ENCODE peak calls at places on chromosomes 11 and 22, in six cellular contexts. P is RWPE1, N is osteocyte, Q is bronchial epithelial cell, E is right lobe of liver, W is GM23338. O is an unnamed sample.

GRCh38 chr11:67664213-67664585 is 10.2 kb downstream of the ALDH3B2 start:
- DNase-seq in W (no peak), P (no peak), N (no peak), E (no peak), Q (no peak), O (no peak)

GRCh38 chr11:5252280-5253265 is 2.0 kb downstream of the HBG2 start:
- DNase-seq in N (no peak), E (no peak), P (no peak), Q (no peak), W (no peak), O (no peak)

GRCh38 chr11:61679893-61680621 is at the start of gene DAGLA:
- DNase-seq in P (peak), Q (no peak), W (peak), E (peak), N (peak), O (peak)

GRCh38 chr11:126049159-126049558 is 13.5 kb downstream of the CDON start:
- DNase-seq in Q (no peak), E (no peak), W (no peak), P (no peak), N (no peak), O (no peak)

GRCh38 chr11:63682045-63682915 is 980 bp downstream of the RTN3 start:
- DNase-seq in Q (no peak), E (no peak), P (peak), N (no peak), W (peak), O (peak)

GRCh38 chr11:1952806-1953482 is 5.8 kb downstream of the MRPL23 start:
- DNase-seq in E (no peak), W (no peak), N (no peak), P (no peak), Q (no peak), O (no peak)

GRCh38 chr22:50470491-50470890 is 4.3 kb downstream of the SBF1 start:
- DNase-seq in N (no peak), P (no peak), E (no peak), W (no peak), Q (no peak), O (no peak)

GRCh38 chr11:64065141-64065465 is 29.4 kb downstream of the FLRT1 start:
- DNase-seq in Q (peak), E (no peak), P (no peak), N (no peak), W (no peak), O (no peak)

GRCh38 chr22:49884075-49884474 is 30.4 kb downstream of the ZBED4 start:
- DNase-seq in Q (no peak), N (no peak), E (no peak), W (no peak), P (no peak), O (no peak)

GRCh38 chr11:62280452-62280851 is 10.5 kb downstream of the SCGB2A2 start:
- DNase-seq in N (no peak), E (no peak), W (no peak), Q (no peak), P (no peak), O (no peak)

GRCh38 chr11:111913997-111914396 is 1.5 kb downstream of the HSPB2 start:
- DNase-seq in Q (peak), E (no peak), N (no peak), P (no peak), W (no peak), O (no peak)

GRCh38 chr11:35214792-35215193 is 75.8 kb downstream of the CD44 start:
- DNase-seq in E (no peak), P (peak), N (no peak), Q (peak), W (peak), O (no peak)

GRCh38 chr11:9428706-9429105 is 32.1 kb upstream of the ZNF143 start:
- DNase-seq in E (no peak), N (no peak), P (no peak), Q (no peak), W (no peak), O (no peak)

GRCh38 chr11:12983331-12983730 is 25.8 kb upstream of the RASSF10 start:
- DNase-seq in E (no peak), P (no peak), N (no peak), Q (no peak), W (no peak), O (no peak)

GRCh38 chr11:114522818-114523217 is 36.9 kb downstream of the NXPE1 start:
- DNase-seq in P (no peak), Q (no peak), N (no peak), E (no peak), W (no peak), O (no peak)

GRCh38 chr22:22884888-22885840 is 2.5 kb upstream of the IGLL5 start:
- DNase-seq in P (no peak), Q (no peak), E (no peak), N (peak), W (no peak), O (no peak)

GRCh38 chr11:118149493-118149892 is 3.1 kb downstream of the SCN4B start:
- DNase-seq in Q (no peak), N (no peak), W (no peak), P (no peak), E (no peak), O (no peak)

GRCh38 chr11:8021920-8022319 is 34.8 kb downstream of the EIF3F start:
- DNase-seq in P (no peak), N (no peak), E (no peak), Q (no peak), W (no peak), O (no peak)

GRCh38 chr22:17781319-17782031 is 7.2 kb upstream of the BID start:
- DNase-seq in W (no peak), Q (peak), P (peak), N (no peak), E (no peak), O (no peak)

GRCh38 chr22:17368727-17369552 is at the start of gene CECR2:
- DNase-seq in E (peak), W (peak), N (no peak), Q (no peak), P (no peak), O (peak)

GRCh38 chr11:67438121-67438902 is 830 bp upstream of the PTPRCAP start:
- DNase-seq in E (peak), N (no peak), W (no peak), Q (no peak), P (no peak), O (no peak)

GRCh38 chr22:18110194-18110943 is at the start of gene TUBA8:
- DNase-seq in P (peak), N (no peak), W (peak), Q (peak), E (peak), O (peak)

GRCh38 chr11:115527534-115528125 is 23.4 kb upstream of the CADM1 start:
- DNase-seq in Q (peak), N (no peak), E (no peak), P (no peak), W (peak), O (no peak)

GRCh38 chr22:39502789-39503464 is 837 bp downstream of the MIEF1 start:
- DNase-seq in P (no peak), N (no peak), E (peak), W (no peak), Q (no peak), O (no peak)

GRCh38 chr11:97738751-97739150 is 1282.0 kb upstream of the CNTN5 start:
- DNase-seq in N (no peak), P (no peak), W (no peak), Q (no peak), E (no peak), O (no peak)

GRCh38 chr11:18748766-18749375 is 22.9 kb upstream of the IGSF22 start:
- DNase-seq in W (no peak), P (no peak), E (no peak), Q (peak), N (no peak), O (no peak)

GRCh38 chr11:107591446-107592236 is 694 bp downstream of the ELMOD1 start:
- DNase-seq in Q (no peak), W (peak), P (no peak), N (no peak), E (no peak), O (peak)

GRCh38 chr11:35009191-35009940 is 92.9 kb downstream of the PDHX start:
- DNase-seq in N (no peak), Q (peak), E (no peak), W (no peak), P (peak), O (no peak)

GRCh38 chr11:1978865-1979473 is 18.7 kb downstream of the H19 start:
- DNase-seq in Q (no peak), E (no peak), W (no peak), N (no peak), P (no peak), O (no peak)

GRCh38 chr11:114705280-114706024 is 27.1 kb downstream of the NXPE2 start:
- DNase-seq in Q (no peak), W (no peak), N (no peak), P (no peak), E (no peak), O (no peak)

GRCh38 chr11:6734616-6735015 is 37.2 kb downstream of the OR2AG2 start:
- DNase-seq in N (no peak), Q (no peak), P (no peak), E (no peak), W (no peak), O (no peak)

DNA sequence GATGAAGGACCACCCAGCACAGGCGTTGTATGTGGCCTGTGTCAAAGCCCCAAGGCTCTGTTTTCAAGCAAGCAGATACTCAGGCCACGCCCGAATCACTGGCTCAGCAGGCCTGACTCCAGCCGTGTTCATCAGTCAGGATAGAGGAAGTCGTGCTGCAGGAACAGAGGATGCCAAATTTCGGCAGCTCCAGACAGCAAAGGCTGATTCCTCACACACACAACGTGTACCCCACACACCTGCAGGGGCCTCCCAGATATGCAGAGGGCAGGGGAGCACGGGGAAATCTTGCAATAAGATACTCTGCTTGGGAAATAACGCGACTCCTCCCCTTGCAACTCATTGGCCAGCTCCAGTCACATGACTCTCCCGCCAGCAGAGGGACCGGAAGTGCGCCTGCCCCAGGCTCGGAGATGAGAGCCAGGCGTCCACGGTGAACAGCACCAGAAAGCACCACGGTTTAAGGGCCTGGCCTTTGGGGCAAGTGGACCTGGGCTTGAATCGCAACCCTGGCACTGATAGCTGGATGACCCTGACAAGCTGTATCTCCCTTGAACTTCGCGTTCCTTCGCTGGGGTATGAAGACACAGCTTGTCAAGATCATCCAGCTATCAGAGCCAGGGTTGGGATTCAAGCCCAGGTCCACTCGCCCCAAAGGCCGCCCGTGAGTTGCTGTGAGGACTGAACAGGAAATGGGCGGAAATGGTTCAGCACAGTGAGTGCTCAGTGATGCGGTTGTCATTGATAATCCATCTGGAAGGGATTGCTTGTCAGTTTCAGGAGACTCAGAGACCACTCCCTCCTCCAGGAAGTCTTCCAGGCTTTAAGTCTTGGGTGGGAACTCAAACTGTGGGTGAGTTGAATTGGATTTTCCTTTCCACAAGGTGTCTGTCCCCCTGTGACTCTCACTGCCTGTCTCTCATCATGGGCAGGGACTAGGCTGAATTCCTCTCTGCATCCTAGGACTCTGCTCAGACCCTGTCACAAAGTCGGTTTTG is 88.5 kb downstream of the MYEOV start:
- DNase-seq in Q (no peak), P (no peak), N (peak), E (peak), W (peak), O (no peak)
- TF ChIP-seq CTCF in Q (no peak), P (no peak), N (no peak), E (no peak), W (no peak), O (no peak)

GRCh38 chr11:102208835-102209234 is 98.6 kb downstream of the YAP1 start:
- DNase-seq in N (no peak), E (no peak), P (no peak), Q (no peak), W (peak), O (no peak)
- TF ChIP-seq CTCF in N (no peak), E (no peak), P (no peak), Q (no peak), W (no peak), O (no peak)

GRCh38 chr11:66391322-66391721 is 19.8 kb upstream of the SLC29A2 start:
- DNase-seq in N (no peak), W (no peak), Q (no peak), E (peak), P (no peak), O (no peak)

GRCh38 chr11:66388746-66389386 is 17.3 kb upstream of the SLC29A2 start:
- DNase-seq in P (peak), Q (peak), E (no peak), N (no peak), W (peak), O (peak)

DNA sequence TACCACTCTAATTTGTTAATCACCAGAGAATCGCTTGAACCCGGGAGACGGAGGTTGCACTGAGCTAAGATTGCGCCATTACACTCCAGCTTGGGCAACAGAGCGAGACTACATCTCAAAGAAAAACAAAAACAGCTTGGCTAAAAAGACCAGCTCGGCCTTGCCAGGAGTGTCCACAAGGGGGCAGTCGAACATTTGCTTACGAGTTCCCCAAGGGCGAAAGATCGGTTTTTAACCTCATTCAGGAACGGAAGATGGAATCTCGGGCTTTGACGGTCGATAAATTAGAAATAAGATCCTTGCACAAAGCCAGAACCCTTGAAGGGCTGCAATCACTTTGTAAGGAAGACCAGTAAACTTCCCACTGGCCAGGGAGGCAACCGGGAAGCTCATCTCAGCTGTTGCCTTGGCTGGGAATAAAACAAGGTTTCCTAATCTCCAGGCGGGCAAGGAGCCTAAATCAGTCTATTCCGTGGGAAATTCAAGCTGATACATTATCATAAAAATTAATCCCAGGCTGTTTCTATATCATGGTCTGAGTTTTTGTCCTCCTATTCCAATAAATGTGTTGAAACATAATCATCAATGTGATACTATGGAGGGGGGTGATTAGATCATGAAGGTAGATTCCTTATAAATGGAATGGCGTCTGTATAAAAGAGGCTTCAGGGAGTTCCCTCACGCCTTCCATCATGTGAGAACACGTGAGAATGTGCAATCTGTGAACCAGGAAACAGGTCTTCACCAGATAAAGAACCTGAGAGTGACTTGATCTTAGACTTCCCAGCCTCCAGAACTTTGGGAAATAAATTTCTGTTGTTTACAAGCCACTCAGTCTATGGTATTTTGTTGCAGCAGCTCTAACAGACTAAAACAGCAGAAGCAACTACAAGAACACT is 14.9 kb upstream of the SLC29A2 start:
- DNase-seq in P (peak), W (peak), E (peak), Q (peak), N (peak), O (peak)
- TF ChIP-seq CTCF in P (peak), W (peak), E (peak), Q (peak), N (peak), O (peak)

GRCh38 chr11:79758325-79758724 is 317.5 kb upstream of the TENM4 start:
- DNase-seq in W (no peak), E (no peak), Q (no peak), N (no peak), P (no peak), O (no peak)

GRCh38 chr11:79768343-79768742 is 327.5 kb upstream of the TENM4 start:
- DNase-seq in P (no peak), Q (no peak), W (no peak), E (peak), N (no peak), O (no peak)

DNA sequence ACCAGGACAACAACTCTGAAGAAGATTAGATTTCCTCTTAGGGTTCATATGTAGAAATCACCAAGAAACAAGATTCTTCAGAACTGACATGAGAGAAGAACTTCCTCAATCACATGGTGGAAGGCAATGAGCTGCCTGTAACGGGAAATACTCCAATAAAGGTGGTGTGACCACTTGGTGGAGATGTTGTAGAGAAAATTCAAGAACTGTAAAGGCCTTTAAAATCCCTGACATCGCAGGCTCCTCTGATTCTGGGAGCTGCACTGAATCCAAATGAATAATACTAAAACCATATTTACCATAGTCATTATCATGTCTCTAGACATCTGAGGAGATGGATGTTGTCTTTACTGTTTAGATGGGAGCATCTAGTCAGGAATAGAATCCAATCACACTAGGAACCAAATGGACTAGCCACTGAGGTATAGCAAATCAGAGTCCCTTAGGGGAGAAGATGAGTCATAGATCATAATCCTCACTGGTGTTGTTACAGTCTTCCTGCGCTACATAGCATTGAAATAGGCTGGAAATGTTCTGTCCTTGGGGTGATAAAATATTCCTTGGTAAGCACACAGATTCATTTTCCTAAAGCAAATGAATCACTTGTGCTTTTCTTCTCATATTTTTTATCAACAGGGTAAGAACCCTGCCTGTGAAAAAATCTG is 321.6 kb upstream of the TENM4 start:
- DNase-seq in Q (peak), P (no peak), E (no peak), W (peak), N (no peak), O (no peak)
- TF ChIP-seq CTCF in Q (peak), P (no peak), E (no peak), W (peak), N (no peak), O (no peak)

DNA sequence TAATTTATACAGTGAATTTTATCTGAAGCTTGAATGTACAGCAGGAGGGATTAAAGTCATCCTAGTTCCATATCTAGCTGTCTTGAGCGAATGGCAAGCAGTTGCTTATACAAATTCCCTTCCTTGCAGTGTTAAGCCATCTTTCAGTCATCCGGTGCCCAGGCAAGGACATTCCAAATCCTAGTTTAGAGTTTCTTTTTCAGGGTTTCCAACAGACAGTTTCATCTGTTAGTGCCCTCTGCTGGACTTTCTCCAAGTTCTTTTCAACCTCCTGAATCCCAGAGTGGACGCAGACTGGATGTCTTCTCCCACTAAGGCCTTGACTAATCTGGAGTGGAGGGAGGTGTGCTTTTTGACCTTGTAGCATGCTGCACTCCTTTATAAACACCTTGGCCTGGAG is 45.4 kb downstream of the GRAMD1B start:
- DNase-seq in N (no peak), Q (no peak), W (peak), P (no peak), E (no peak), O (peak)
- TF ChIP-seq CTCF in N (peak), Q (peak), W (peak), P (no peak), E (no peak), O (peak)

GRCh38 chr22:44780876-44781275 is 28.5 kb downstream of the ARHGAP8 start:
- DNase-seq in P (no peak), W (no peak), Q (no peak), E (no peak), N (no peak), O (no peak)
- TF ChIP-seq CTCF in P (no peak), W (no peak), Q (no peak), E (no peak), N (no peak), O (no peak)

DNA sequence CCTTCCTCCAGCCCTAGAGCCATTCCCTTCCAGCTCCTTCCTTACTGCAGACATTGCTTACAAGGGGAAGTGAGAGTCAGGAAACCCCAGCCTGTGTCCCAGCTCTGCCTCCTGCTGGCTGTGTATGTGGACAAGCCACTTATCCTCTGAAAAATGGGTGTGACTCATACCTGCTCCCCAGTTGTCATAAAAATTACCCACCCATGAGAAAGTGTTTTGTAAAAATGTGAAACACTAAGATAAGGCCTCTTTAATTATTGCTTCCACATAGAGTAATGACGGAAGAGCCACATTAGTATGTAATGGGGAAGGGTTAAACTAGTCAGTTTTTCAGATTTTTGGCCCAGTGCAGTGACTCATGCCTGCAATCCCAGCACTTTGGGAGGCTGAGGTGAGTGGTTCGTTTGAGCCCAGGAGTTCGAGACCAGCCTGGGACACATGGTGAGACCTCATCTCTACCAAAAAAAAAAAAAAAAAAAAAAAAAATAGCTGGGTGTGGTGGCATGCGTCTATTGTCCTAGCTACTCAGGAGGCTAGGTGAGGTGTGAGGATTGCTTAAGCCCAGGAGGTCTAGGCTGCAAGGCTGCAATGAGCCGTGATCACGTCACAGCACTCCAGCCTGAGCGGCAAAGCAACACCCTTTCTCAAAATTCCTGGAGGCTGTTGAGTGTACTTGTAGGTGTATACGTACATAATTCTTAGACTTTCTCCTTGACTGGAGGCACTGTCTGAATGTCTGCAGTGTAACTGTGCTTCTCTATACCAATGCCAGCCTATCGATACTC is 84.9 kb downstream of the CTTN start:
- DNase-seq in N (no peak), P (peak), E (no peak), Q (peak), W (peak), O (no peak)
- TF ChIP-seq CTCF in N (peak), P (no peak), E (peak), Q (peak), W (peak), O (peak)

GRCh38 chr11:27506200-27507182 is at the start of gene LIN7C:
- DNase-seq in W (peak), Q (peak), N (peak), P (peak), E (peak), O (peak)
- TF ChIP-seq CTCF in W (no peak), Q (no peak), N (no peak), P (no peak), E (no peak), O (peak)